ENCODE peak calls at places on chromosomes 6 and 20, in ten cellular contexts. B is thoracic aorta, Z is H9, P is psoas muscle, G is cardiac muscle cell, I is MM.1S, T is GM23338, V is caudate nucleus, D is iPS DF 6.9, C is mammary epithelial cell. Y is an unnamed sample.

GRCh38 chr20:16423311-16424212 is 149.7 kb downstream of the KIF16B start:
- DNase-seq in B (no peak), Z (no peak), P (no peak), G (no peak), I (no peak), T (no peak), V (no peak), D (no peak), C (no peak), Y (no peak)

GRCh38 chr20:53920647-53921245 is 149.6 kb downstream of the BCAS1 start:
- DNase-seq in B (no peak), Z (no peak), P (no peak), G (no peak), I (no peak), T (no peak), V (no peak), D (no peak), C (no peak), Y (no peak)

GRCh38 chr20:14830466-14830865 is 493.1 kb upstream of the FLRT3 start:
- DNase-seq in B (no peak), Z (no peak), P (no peak), G (no peak), I (no peak), T (no peak), V (no peak), D (no peak), C (no peak), Y (no peak)

GRCh38 chr6:90374201-90374600 is 77.6 kb upstream of the BACH2 start:
- DNase-seq in B (no peak), Z (no peak), P (no peak), G (no peak), I (no peak), T (no peak), V (no peak), D (no peak), C (no peak), Y (no peak)

GRCh38 chr6:27866370-27867050 is 45.7 kb downstream of the OR2B2 start:
- DNase-seq in B (no peak), Z (peak), P (no peak), G (peak), I (peak), T (peak), V (no peak), D (no peak), C (peak), Y (no peak)

GRCh38 chr6:20693466-20694063 is 159.3 kb downstream of the CDKAL1 start:
- DNase-seq in B (no peak), Z (no peak), P (no peak), G (no peak), I (no peak), T (no peak), V (no peak), D (no peak), C (peak), Y (no peak)

GRCh38 chr6:168130683-168131371 is 51.8 kb upstream of the FRMD1 start:
- DNase-seq in B (no peak), Z (peak), P (no peak), G (no peak), I (no peak), T (no peak), V (no peak), D (no peak), C (no peak), Y (no peak)

GRCh38 chr6:144033816-144034540 is 25.9 kb upstream of the PLAGL1 start:
- DNase-seq in B (no peak), Z (no peak), P (no peak), G (no peak), I (no peak), T (no peak), V (no peak), D (no peak), C (peak), Y (no peak)

GRCh38 chr6:11043961-11044711 is at the start of gene ELOVL2:
- DNase-seq in B (no peak), Z (peak), P (peak), G (peak), I (peak), T (peak), V (no peak), D (no peak), C (no peak), Y (no peak)

GRCh38 chr6:151765444-151765886 is 42.0 kb upstream of the ESR1 start:
- DNase-seq in B (peak), Z (no peak), P (no peak), G (peak), I (peak), T (peak), V (no peak), D (peak), C (peak), Y (no peak)

GRCh38 chr6:158474961-158475343 is 84.9 kb upstream of the TMEM181 start:
- DNase-seq in B (no peak), Z (no peak), P (no peak), G (no peak), I (no peak), T (no peak), V (no peak), D (no peak), C (no peak), Y (no peak)

GRCh38 chr6:166617359-166617758 is 9.7 kb downstream of the RPS6KA2 start:
- DNase-seq in B (no peak), Z (no peak), P (no peak), G (no peak), I (no peak), T (no peak), V (no peak), D (no peak), C (no peak), Y (no peak)

GRCh38 chr6:130975325-130975724 is 87.7 kb downstream of the EPB41L2 start:
- DNase-seq in B (no peak), Z (no peak), P (no peak), G (no peak), I (no peak), T (no peak), V (no peak), D (no peak), C (peak), Y (no peak)

GRCh38 chr6:12602951-12603710 is 113.4 kb upstream of the PHACTR1 start:
- DNase-seq in B (no peak), Z (no peak), P (no peak), G (peak), I (peak), T (peak), V (no peak), D (no peak), C (peak), Y (no peak)

GRCh38 chr6:1091905-1092304 is 220.0 kb upstream of the FOXQ1 start:
- DNase-seq in B (no peak), Z (no peak), P (no peak), G (no peak), I (no peak), T (no peak), V (no peak), D (no peak), C (no peak), Y (no peak)

GRCh38 chr6:134103004-134103403 is 50.6 kb upstream of the SLC2A12 start:
- DNase-seq in B (no peak), Z (no peak), P (no peak), G (no peak), I (no peak), T (no peak), V (no peak), D (no peak), C (no peak), Y (no peak)

GRCh38 chr6:83417880-83418663 is 12.8 kb downstream of the ME1 start:
- DNase-seq in B (no peak), Z (no peak), P (no peak), G (peak), I (peak), T (peak), V (no peak), D (no peak), C (peak), Y (no peak)

GRCh38 chr6:64815718-64816117 is 891.3 kb downstream of the EYS start:
- DNase-seq in B (no peak), Z (no peak), P (no peak), G (no peak), I (no peak), T (no peak), V (no peak), D (no peak), C (no peak), Y (no peak)

GRCh38 chr6:56266011-56266410 is 18.6 kb upstream of the COL21A1 start:
- DNase-seq in B (no peak), Z (no peak), P (no peak), G (no peak), I (no peak), T (no peak), V (no peak), D (no peak), C (no peak), Y (no peak)

GRCh38 chr6:82570083-82570482 is 206.5 kb downstream of the TPBG start:
- DNase-seq in B (no peak), Z (no peak), P (no peak), G (no peak), I (no peak), T (no peak), V (no peak), D (no peak), C (no peak), Y (no peak)

GRCh38 chr6:80530096-80530495 is 423.6 kb downstream of the BCKDHB start:
- DNase-seq in B (no peak), Z (no peak), P (no peak), G (no peak), I (no peak), T (no peak), V (no peak), D (no peak), C (no peak), Y (no peak)

GRCh38 chr20:25750765-25751696 is 54.4 kb upstream of the ZNF337 start:
- DNase-seq in B (no peak), Z (peak), P (peak), G (peak), I (peak), T (peak), V (peak), D (no peak), C (peak), Y (peak)

GRCh38 chr6:7691021-7691420 is 34.9 kb upstream of the BMP6 start:
- DNase-seq in B (no peak), Z (no peak), P (no peak), G (no peak), I (no peak), T (no peak), V (no peak), D (no peak), C (peak), Y (no peak)

GRCh38 chr6:20455175-20456075 is 53.7 kb downstream of the E2F3 start:
- DNase-seq in B (no peak), Z (no peak), P (no peak), G (no peak), I (no peak), T (no peak), V (no peak), D (no peak), C (peak), Y (no peak)

GRCh38 chr6:86723729-86724128 is 213.6 kb upstream of the HTR1E start:
- DNase-seq in B (no peak), Z (no peak), P (no peak), G (no peak), I (no peak), T (peak), V (no peak), D (no peak), C (peak), Y (no peak)

GRCh38 chr6:22664968-22665367 is 95.6 kb downstream of the HDGFL1 start:
- DNase-seq in B (no peak), Z (no peak), P (no peak), G (no peak), I (no peak), T (no peak), V (no peak), D (no peak), C (peak), Y (no peak)

GRCh38 chr20:53581444-53582311 is 12.0 kb downstream of the ZNF217 start:
- DNase-seq in B (no peak), Z (no peak), P (no peak), G (no peak), I (peak), T (no peak), V (no peak), D (no peak), C (no peak), Y (no peak)

GRCh38 chr6:45741437-45742166 is 274.1 kb downstream of the CLIC5 start:
- DNase-seq in B (no peak), Z (no peak), P (no peak), G (no peak), I (peak), T (no peak), V (no peak), D (no peak), C (no peak), Y (no peak)

GRCh38 chr6:112618796-112619195 is 271.7 kb downstream of the RFPL4B start:
- DNase-seq in B (no peak), Z (peak), P (no peak), G (peak), I (no peak), T (peak), V (no peak), D (peak), C (no peak), Y (no peak)

GRCh38 chr6:139472341-139473038 is 98.0 kb upstream of the CITED2 start:
- DNase-seq in B (no peak), Z (no peak), P (no peak), G (no peak), I (no peak), T (no peak), V (no peak), D (no peak), C (no peak), Y (no peak)

GRCh38 chr20:19934792-19935491 is 82.2 kb upstream of the NAA20 start:
- DNase-seq in B (no peak), Z (no peak), P (peak), G (no peak), I (peak), T (no peak), V (no peak), D (no peak), C (peak), Y (peak)

GRCh38 chr20:19936801-19937583 is 80.2 kb upstream of the NAA20 start:
- DNase-seq in B (no peak), Z (no peak), P (peak), G (no peak), I (no peak), T (no peak), V (no peak), D (no peak), C (peak), Y (peak)

GRCh38 chr20:19935842-19936241 is 81.3 kb upstream of the NAA20 start:
- DNase-seq in B (no peak), Z (no peak), P (no peak), G (no peak), I (no peak), T (peak), V (no peak), D (no peak), C (peak), Y (no peak)

GRCh38 chr20:19938421-19938787 is 78.8 kb upstream of the NAA20 start:
- DNase-seq in B (no peak), Z (no peak), P (no peak), G (no peak), I (no peak), T (no peak), V (no peak), D (no peak), C (no peak), Y (no peak)

DNA sequence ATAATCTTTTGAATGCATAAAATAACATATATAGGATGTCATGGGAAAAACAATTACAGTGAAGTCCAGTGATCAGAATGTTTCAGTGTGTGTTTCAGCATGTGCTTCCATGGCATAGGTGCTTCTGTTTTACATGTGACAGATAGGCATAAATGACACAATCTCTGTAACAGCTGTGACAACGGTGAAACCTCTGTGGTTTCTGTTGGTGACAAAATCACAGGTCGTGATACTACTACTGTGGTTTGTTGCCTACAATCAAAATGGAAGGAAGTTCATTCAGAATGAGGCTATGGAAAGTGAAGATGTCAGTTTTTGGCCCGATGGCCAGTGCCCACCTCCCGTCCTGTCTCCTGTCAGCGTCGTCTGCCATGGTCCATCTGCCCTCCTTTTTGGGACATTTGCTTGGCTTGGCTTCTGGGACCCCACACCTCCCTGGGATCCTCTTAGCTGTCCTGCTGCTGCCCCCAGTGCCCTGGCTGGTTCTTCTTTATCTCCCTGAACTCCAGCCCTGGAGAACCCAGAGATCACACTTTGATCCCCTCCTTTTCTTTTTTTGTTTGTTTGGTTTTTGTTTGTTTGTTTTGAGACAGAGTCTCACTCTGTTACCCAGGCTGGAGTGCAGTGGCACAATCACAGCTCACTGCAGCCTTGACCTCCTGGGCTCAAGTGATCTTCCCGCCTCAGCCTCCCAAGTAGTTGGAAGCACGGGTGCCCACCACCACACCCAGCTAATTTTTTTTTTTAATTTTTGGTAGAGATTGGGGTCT is 79.3 kb upstream of the NAA20 start:
- DNase-seq in B (no peak), Z (no peak), P (no peak), G (no peak), I (peak), T (no peak), V (no peak), D (no peak), C (no peak), Y (no peak)
- H3K27ac ChIP-seq in B (peak), Z (no peak), P (peak), G (peak), I (no peak), T (no peak), V (no peak), D (no peak), C (peak), Y (peak)

DNA sequence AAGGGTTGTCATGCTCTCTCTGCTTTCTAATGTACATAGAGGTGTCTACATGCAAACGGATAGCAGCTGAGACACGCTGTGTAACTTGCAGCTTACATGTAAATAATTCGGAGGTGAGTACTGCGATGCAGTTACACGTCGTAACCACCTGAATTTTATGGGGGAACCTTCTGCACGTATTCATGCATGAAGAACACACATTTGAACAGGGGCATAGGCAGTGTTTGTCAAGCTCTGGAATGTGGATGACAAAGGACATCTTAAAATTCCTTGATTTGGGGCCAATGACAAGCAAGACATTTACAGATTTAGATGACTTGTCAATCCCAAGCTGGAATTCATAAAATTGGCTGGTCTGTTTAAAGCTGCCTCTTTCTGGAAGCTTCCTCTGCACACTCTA is 149.4 kb upstream of the AGPAT4 start:
- DNase-seq in B (no peak), Z (no peak), P (no peak), G (no peak), I (no peak), T (no peak), V (no peak), D (no peak), C (no peak), Y (no peak)
- H3K27ac ChIP-seq in B (no peak), Z (no peak), P (no peak), G (no peak), I (no peak), T (no peak), V (no peak), D (no peak), C (no peak), Y (no peak)

GRCh38 chr20:35617397-35618031 is 1.9 kb downstream of the SPAG4 start:
- DNase-seq in B (no peak), Z (peak), P (peak), G (peak), I (no peak), T (peak), V (no peak), D (no peak), C (peak), Y (peak)
- H3K27ac ChIP-seq in B (peak), Z (no peak), P (peak), G (peak), I (no peak), T (no peak), V (peak), D (no peak), C (no peak), Y (no peak)

DNA sequence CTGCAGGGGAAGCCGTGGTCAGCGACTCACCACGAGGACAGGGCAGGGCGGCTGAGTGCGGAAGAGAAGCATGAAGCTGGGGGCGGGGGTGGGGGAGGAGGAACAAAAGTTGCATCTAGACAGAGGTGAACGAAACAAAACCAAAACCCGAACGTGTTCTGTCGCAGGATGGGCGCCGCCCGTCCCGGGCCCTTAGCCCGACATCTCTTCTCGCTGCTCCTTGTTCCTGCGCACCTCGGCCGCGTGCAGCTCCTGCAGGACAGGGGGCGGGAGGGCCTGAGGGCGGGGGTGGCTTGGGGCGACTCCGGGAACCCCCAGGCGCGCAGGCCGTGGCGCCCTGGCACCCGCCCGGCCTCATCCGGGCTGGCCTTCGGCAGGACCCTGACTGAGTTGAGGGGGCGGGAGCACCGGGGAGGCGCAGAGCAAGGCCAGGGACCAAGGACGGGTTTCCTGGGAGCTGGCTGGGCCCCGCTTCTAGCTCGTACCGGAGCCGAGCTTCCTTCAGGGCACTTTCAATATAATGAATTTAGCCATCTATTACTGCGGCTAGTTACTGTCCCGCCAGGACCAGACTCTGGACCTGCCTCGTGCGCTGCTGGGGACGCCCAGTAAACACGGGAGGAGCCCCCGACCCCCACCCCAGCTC is 12.0 kb downstream of the STMN3 start:
- DNase-seq in B (no peak), Z (no peak), P (no peak), G (no peak), I (peak), T (peak), V (no peak), D (no peak), C (peak), Y (no peak)
- H3K27ac ChIP-seq in B (peak), Z (no peak), P (peak), G (no peak), I (peak), T (peak), V (peak), D (no peak), C (peak), Y (peak)

GRCh38 chr6:9481292-9482029 is 933.4 kb downstream of the TFAP2A start:
- DNase-seq in B (no peak), Z (no peak), P (no peak), G (no peak), I (no peak), T (peak), V (no peak), D (no peak), C (no peak), Y (no peak)
- H3K27ac ChIP-seq in B (no peak), Z (no peak), P (no peak), G (no peak), I (no peak), T (peak), V (no peak), D (no peak), C (peak), Y (no peak)

GRCh38 chr20:20710847-20711315 is 1.6 kb downstream of the RALGAPA2 start:
- DNase-seq in B (no peak), Z (no peak), P (no peak), G (no peak), I (no peak), T (no peak), V (no peak), D (no peak), C (peak), Y (no peak)
- H3K27ac ChIP-seq in B (no peak), Z (no peak), P (peak), G (no peak), I (no peak), T (no peak), V (no peak), D (no peak), C (no peak), Y (no peak)

DNA sequence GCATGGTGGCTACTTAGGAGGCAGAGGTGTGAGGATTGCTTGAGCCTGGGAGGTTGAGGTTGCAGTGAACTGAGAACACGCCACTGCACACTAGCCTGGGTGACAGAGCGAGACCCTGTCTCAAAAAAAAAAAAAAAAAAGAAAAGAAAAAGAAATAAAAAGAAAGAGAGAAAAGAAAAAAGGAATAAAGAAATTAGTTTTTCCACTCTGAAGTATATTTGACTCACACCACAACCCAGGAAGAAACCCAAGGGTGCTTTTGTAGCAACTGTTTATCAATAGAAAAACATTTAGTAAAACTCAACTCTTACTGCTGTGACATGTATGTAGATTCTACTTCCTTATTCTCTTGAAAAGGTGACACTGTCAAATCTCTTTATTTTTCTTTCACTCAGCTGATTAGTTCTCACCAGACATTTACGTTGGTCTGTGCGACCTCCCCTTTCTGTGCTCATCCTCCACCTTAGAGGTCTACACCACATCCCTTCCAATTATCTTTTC is 100.0 kb upstream of the SHLD1 start:
- DNase-seq in B (no peak), Z (no peak), P (no peak), G (no peak), I (no peak), T (no peak), V (no peak), D (no peak), C (no peak), Y (no peak)
- H3K27ac ChIP-seq in B (no peak), Z (no peak), P (no peak), G (no peak), I (no peak), T (no peak), V (no peak), D (no peak), C (peak), Y (no peak)

Y was measured in substantia nigra.